ENCODE peak calls at places on chromosomes 5 and 9, in five cellular contexts. One of them, this sample, is unnamed.

GRCh38 chr9:70935856-70936255 is 185.6 kb downstream of the TRPM3 start:
- DNase-seq in H9: no peak
- DNase-seq in CD4-positive, alpha-beta T cell: no peak
- DNase-seq in EL: peak; percentile 15
- DNase-seq in NCI-H774: no peak
- DNase-seq in this sample: no peak

GRCh38 chr5:139664273-139664693 is 16.1 kb downstream of the CXXC5 start:
- DNase-seq in EL: no peak
- DNase-seq in NCI-H774: no peak
- DNase-seq in H9: no peak
- DNase-seq in CD4-positive, alpha-beta T cell: no peak
- DNase-seq in this sample: no peak

GRCh38 chr5:135745897-135746500 is 88.5 kb upstream of the SLC25A48 start:
- DNase-seq in H9: peak; percentile 60
- DNase-seq in NCI-H774: no peak
- DNase-seq in CD4-positive, alpha-beta T cell: no peak
- DNase-seq in EL: no peak
- DNase-seq in this sample: no peak

GRCh38 chr9:136743639-136744211 is 985 bp upstream of the LCN10 start:
- DNase-seq in EL: no peak
- DNase-seq in NCI-H774: no peak
- DNase-seq in H9: no peak
- DNase-seq in CD4-positive, alpha-beta T cell: no peak
- DNase-seq in this sample: no peak

GRCh38 chr9:138015021-138015829 is 137.6 kb downstream of the CACNA1B start:
- DNase-seq in NCI-H774: no peak
- DNase-seq in EL: no peak
- DNase-seq in CD4-positive, alpha-beta T cell: no peak
- DNase-seq in H9: no peak
- DNase-seq in this sample: no peak

GRCh38 chr5:5332287-5332686 is 90.2 kb upstream of the ICE1 start:
- DNase-seq in NCI-H774: peak; percentile 50
- DNase-seq in H9: no peak
- DNase-seq in CD4-positive, alpha-beta T cell: no peak
- DNase-seq in EL: no peak
- DNase-seq in this sample: no peak

GRCh38 chr5:149935431-149935901 is 9.1 kb downstream of the PDE6A start:
- DNase-seq in CD4-positive, alpha-beta T cell: no peak
- DNase-seq in H9: no peak
- DNase-seq in EL: no peak
- DNase-seq in NCI-H774: no peak
- DNase-seq in this sample: peak; percentile 51

GRCh38 chr5:149358294-149358651 is 427 bp downstream of the PCYOX1L start:
- DNase-seq in EL: peak; percentile 28
- DNase-seq in CD4-positive, alpha-beta T cell: no peak
- DNase-seq in NCI-H774: peak; percentile 26
- DNase-seq in H9: no peak
- DNase-seq in this sample: no peak

GRCh38 chr5:25568294-25568693 is 923.5 kb upstream of the CDH10 start:
- DNase-seq in NCI-H774: no peak
- DNase-seq in CD4-positive, alpha-beta T cell: no peak
- DNase-seq in EL: no peak
- DNase-seq in H9: no peak
- DNase-seq in this sample: no peak

GRCh38 chr5:1003296-1003937 is 5.2 kb upstream of the NKD2 start:
- DNase-seq in EL: no peak
- DNase-seq in CD4-positive, alpha-beta T cell: no peak
- DNase-seq in NCI-H774: no peak
- DNase-seq in H9: no peak
- DNase-seq in this sample: no peak